ENCODE peak calls at places on chromosomes 11 and 22, in four cellular contexts. One of them, this sample, is unnamed.
A peak's percentile ranks its signal among the peaks of the same experiment; 100 is the strongest.

GRCh38 chr11:46127150-46127638 is 5.9 kb upstream of the PHF21A start:
- DNase-seq in H1: no peak
- DNase-seq in IMR-90: peak; percentile 49
- DNase-seq in K562: peak; percentile 64
- DNase-seq in this sample: no peak

GRCh38 chr11:132866783-132867545 is 665.3 kb downstream of the OPCML start:
- DNase-seq in H1: no peak
- DNase-seq in IMR-90: peak; percentile 37
- DNase-seq in K562: no peak
- DNase-seq in this sample: no peak

GRCh38 chr22:48675828-48676145 is 1151.9 kb downstream of the BRD1 start:
- DNase-seq in IMR-90: no peak
- DNase-seq in K562: no peak
- DNase-seq in H1: no peak
- DNase-seq in this sample: no peak

GRCh38 chr11:133946541-133947297 is 10.0 kb downstream of the IGSF9B start:
- DNase-seq in H1: no peak
- DNase-seq in IMR-90: no peak
- DNase-seq in K562: no peak
- DNase-seq in this sample: no peak

GRCh38 chr22:42993651-42994275 is 21.2 kb downstream of the PACSIN2 start:
- DNase-seq in IMR-90: peak; percentile 60
- DNase-seq in K562: no peak
- DNase-seq in H1: no peak
- DNase-seq in this sample: no peak

GRCh38 chr11:58957922-58958321 is 18.6 kb downstream of the GLYATL1 start:
- DNase-seq in IMR-90: no peak
- DNase-seq in K562: peak; percentile 12
- DNase-seq in H1: no peak
- DNase-seq in this sample: no peak

GRCh38 chr11:17595526-17596309 is 48.7 kb downstream of the OTOG start:
- DNase-seq in H1: peak; percentile 30
- DNase-seq in K562: no peak
- DNase-seq in IMR-90: no peak
- DNase-seq in this sample: no peak

GRCh38 chr11:107898270-107898669 is 30.0 kb upstream of the RAB39A start:
- DNase-seq in K562: peak; percentile 11
- DNase-seq in H1: no peak
- DNase-seq in IMR-90: peak; percentile 63
- DNase-seq in this sample: peak; percentile 24

GRCh38 chr11:11706022-11706421 is 84.2 kb upstream of the GALNT18 start:
- DNase-seq in H1: no peak
- DNase-seq in K562: no peak
- DNase-seq in IMR-90: no peak
- DNase-seq in this sample: no peak

GRCh38 chr11:2273771-2274170 is 3.4 kb upstream of the ASCL2 start:
- DNase-seq in K562: no peak
- DNase-seq in IMR-90: no peak
- DNase-seq in H1: no peak
- DNase-seq in this sample: no peak

GRCh38 chr22:20977516-20978170 is 4.5 kb upstream of the LZTR1 start:
- DNase-seq in IMR-90: no peak
- DNase-seq in H1: no peak
- DNase-seq in K562: no peak
- DNase-seq in this sample: no peak

GRCh38 chr11:71498091-71498490 is 29.0 kb upstream of the KRTAP5-7 start:
- DNase-seq in IMR-90: no peak
- DNase-seq in H1: peak; percentile 20
- DNase-seq in K562: no peak
- DNase-seq in this sample: no peak

GRCh38 chr11:134366279-134366678 is 34.5 kb downstream of the GLB1L2 start:
- DNase-seq in K562: no peak
- DNase-seq in H1: no peak
- DNase-seq in IMR-90: no peak
- DNase-seq in this sample: no peak

GRCh38 chr11:22430286-22430685 is 92.1 kb downstream of the SLC17A6 start:
- DNase-seq in K562: no peak
- DNase-seq in IMR-90: no peak
- DNase-seq in H1: no peak
- DNase-seq in this sample: no peak

GRCh38 chr22:50274311-50274710 is 4.1 kb upstream of the MAPK11 start:
- DNase-seq in K562: peak; percentile 31
- DNase-seq in H1: no peak
- DNase-seq in IMR-90: peak; percentile 54
- DNase-seq in this sample: no peak

GRCh38 chr22:50547231-50547851 is 1.6 kb downstream of the KLHDC7B start:
- DNase-seq in IMR-90: no peak
- DNase-seq in K562: peak; percentile 45
- DNase-seq in H1: no peak
- DNase-seq in this sample: no peak

GRCh38 chr11:79953629-79954028 is 512.8 kb upstream of the TENM4 start:
- DNase-seq in K562: no peak
- DNase-seq in H1: no peak
- DNase-seq in IMR-90: no peak
- DNase-seq in this sample: no peak

GRCh38 chr22:27474112-27474571 is 327.4 kb downstream of the MN1 start:
- DNase-seq in K562: no peak
- DNase-seq in H1: no peak
- DNase-seq in IMR-90: no peak
- DNase-seq in this sample: no peak

GRCh38 chr11:67662806-67663514 is 11.5 kb downstream of the ALDH3B2 start:
- DNase-seq in H1: no peak
- DNase-seq in IMR-90: no peak
- DNase-seq in K562: no peak
- DNase-seq in this sample: no peak

GRCh38 chr11:1198766-1199688 is 23.8 kb upstream of the MUC5B start:
- DNase-seq in IMR-90: no peak
- DNase-seq in H1: no peak
- DNase-seq in K562: no peak
- DNase-seq in this sample: no peak

GRCh38 chr11:37978647-37979046 is 1380.6 kb upstream of the RAG2 start:
- DNase-seq in H1: no peak
- DNase-seq in IMR-90: no peak
- DNase-seq in K562: no peak
- DNase-seq in this sample: no peak

GRCh38 chr22:33000342-33001280 is 57.6 kb downstream of the SYN3 start:
- DNase-seq in H1: peak; percentile 92
- DNase-seq in K562: peak; percentile 50
- DNase-seq in IMR-90: peak; percentile 32
- DNase-seq in this sample: no peak

GRCh38 chr11:122399375-122399774 is 256.1 kb upstream of the UBASH3B start:
- DNase-seq in IMR-90: no peak
- DNase-seq in H1: no peak
- DNase-seq in K562: no peak
- DNase-seq in this sample: peak; percentile 48

GRCh38 chr11:35247428-35247827 is 108.5 kb downstream of the CD44 start:
- DNase-seq in H1: no peak
- DNase-seq in IMR-90: no peak
- DNase-seq in K562: no peak
- DNase-seq in this sample: no peak

GRCh38 chr11:65418431-65418680 is 4.2 kb upstream of the NEAT1 start:
- DNase-seq in K562: no peak
- DNase-seq in IMR-90: no peak
- DNase-seq in H1: no peak
- DNase-seq in this sample: no peak

GRCh38 chr11:112185883-112186282 is 10.6 kb downstream of the BCO2 start:
- DNase-seq in IMR-90: no peak
- DNase-seq in H1: no peak
- DNase-seq in K562: no peak
- DNase-seq in this sample: no peak

GRCh38 chr11:2507945-2508749 is 63.3 kb downstream of the KCNQ1 start:
- DNase-seq in K562: peak; percentile 1
- DNase-seq in IMR-90: no peak
- DNase-seq in H1: no peak
- DNase-seq in this sample: no peak

GRCh38 chr11:128324531-128325141 is 262.7 kb downstream of the ETS1 start:
- DNase-seq in H1: no peak
- DNase-seq in K562: no peak
- DNase-seq in IMR-90: no peak
- DNase-seq in this sample: no peak

GRCh38 chr22:35399114-35399677 is 744 bp upstream of the MCM5 start:
- DNase-seq in H1: no peak
- DNase-seq in K562: no peak
- DNase-seq in IMR-90: no peak
- DNase-seq in this sample: no peak

GRCh38 chr11:64924910-64925284 is 408 bp downstream of the PPP2R5B start:
- DNase-seq in K562: peak; percentile 55
- DNase-seq in H1: peak; percentile 61
- DNase-seq in IMR-90: no peak
- DNase-seq in this sample: no peak

GRCh38 chr11:14973621-14974020 is 1.5 kb upstream of the CALCA start:
- DNase-seq in H1: peak; percentile 63
- DNase-seq in K562: no peak
- DNase-seq in IMR-90: peak; percentile 4
- DNase-seq in this sample: no peak
- TF ChIP-seq CHD1 in H1: no peak
- TF ChIP-seq CHD1 in K562: no peak
- TF ChIP-seq CHD1 in IMR-90: no peak
- TF ChIP-seq CHD1 in this sample: no peak

GRCh38 chr11:116375221-116375620 is 397.6 kb downstream of the BUD13 start:
- DNase-seq in IMR-90: no peak
- DNase-seq in H1: no peak
- DNase-seq in K562: no peak
- DNase-seq in this sample: no peak

GRCh38 chr11:116376054-116376453 is 396.7 kb downstream of the BUD13 start:
- DNase-seq in IMR-90: no peak
- DNase-seq in K562: no peak
- DNase-seq in H1: no peak
- DNase-seq in this sample: no peak

GRCh38 chr11:116374085-116374484 is 398.7 kb downstream of the BUD13 start:
- DNase-seq in K562: no peak
- DNase-seq in H1: no peak
- DNase-seq in IMR-90: no peak
- DNase-seq in this sample: no peak

GRCh38 chr11:116379185-116379828 is 393.5 kb downstream of the BUD13 start:
- DNase-seq in H1: peak; percentile 81
- DNase-seq in K562: peak; percentile 43
- DNase-seq in IMR-90: peak; percentile 14
- DNase-seq in this sample: no peak

DNA sequence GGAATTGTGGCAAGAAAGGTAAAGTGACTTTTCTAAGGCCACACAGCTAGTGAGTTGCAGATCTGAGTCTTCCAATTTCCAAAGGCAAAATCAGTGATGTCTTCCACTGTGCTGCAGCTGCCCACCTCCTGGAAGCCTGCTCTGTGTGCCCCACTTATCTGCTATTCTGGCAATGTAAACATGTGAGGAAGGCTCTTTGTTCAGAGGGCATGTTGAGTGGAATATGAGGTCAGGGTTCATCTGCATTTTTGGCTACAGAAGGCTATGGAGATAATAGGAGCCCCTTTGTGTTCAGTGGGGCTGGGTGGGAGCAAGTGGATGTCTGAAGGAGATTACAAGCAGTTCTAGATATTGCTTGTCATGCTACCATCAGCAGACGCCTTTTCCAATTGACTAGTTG is 396.2 kb downstream of the BUD13 start:
- DNase-seq in H1: no peak
- DNase-seq in IMR-90: no peak
- DNase-seq in K562: no peak
- DNase-seq in this sample: no peak
- TF ChIP-seq CHD1 in H1: no peak
- TF ChIP-seq CHD1 in IMR-90: no peak
- TF ChIP-seq CHD1 in K562: no peak
- TF ChIP-seq CHD1 in this sample: no peak

GRCh38 chr11:57347336-57347735 is 9.2 kb downstream of the P2RX3 start:
- DNase-seq in H1: no peak
- DNase-seq in IMR-90: no peak
- DNase-seq in K562: no peak
- DNase-seq in this sample: no peak

GRCh38 chr11:57348052-57348451 is 9.9 kb downstream of the P2RX3 start:
- DNase-seq in H1: no peak
- DNase-seq in IMR-90: no peak
- DNase-seq in K562: no peak
- DNase-seq in this sample: no peak

GRCh38 chr11:57343825-57344224 is 5.7 kb downstream of the P2RX3 start:
- DNase-seq in IMR-90: no peak
- DNase-seq in K562: no peak
- DNase-seq in H1: no peak
- DNase-seq in this sample: no peak

GRCh38 chr11:57344826-57345225 is 6.7 kb downstream of the P2RX3 start:
- DNase-seq in IMR-90: no peak
- DNase-seq in H1: no peak
- DNase-seq in K562: no peak
- DNase-seq in this sample: no peak

GRCh38 chr11:57345555-57346151 is 7.5 kb downstream of the P2RX3 start:
- DNase-seq in H1: peak; percentile 85
- DNase-seq in IMR-90: peak; percentile 64
- DNase-seq in K562: peak; percentile 80
- DNase-seq in this sample: no peak
- TF ChIP-seq CHD1 in H1: no peak
- TF ChIP-seq CHD1 in IMR-90: no peak
- TF ChIP-seq CHD1 in K562: no peak
- TF ChIP-seq CHD1 in this sample: no peak

GRCh38 chr11:9861860-9862725 is 198.2 kb downstream of the SWAP70 start:
- DNase-seq in IMR-90: peak; percentile 75
- DNase-seq in H1: peak; percentile 67
- DNase-seq in K562: peak; percentile 59
- DNase-seq in this sample: peak; percentile 31

GRCh38 chr11:9862981-9863380 is 199.1 kb downstream of the SWAP70 start:
- DNase-seq in IMR-90: no peak
- DNase-seq in H1: no peak
- DNase-seq in K562: no peak
- DNase-seq in this sample: no peak

GRCh38 chr11:9858822-9859221 is 194.9 kb downstream of the SWAP70 start:
- DNase-seq in K562: no peak
- DNase-seq in H1: no peak
- DNase-seq in IMR-90: peak; percentile 50
- DNase-seq in this sample: no peak

GRCh38 chr11:9858218-9858617 is 194.3 kb downstream of the SWAP70 start:
- DNase-seq in K562: no peak
- DNase-seq in IMR-90: no peak
- DNase-seq in H1: no peak
- DNase-seq in this sample: no peak

DNA sequence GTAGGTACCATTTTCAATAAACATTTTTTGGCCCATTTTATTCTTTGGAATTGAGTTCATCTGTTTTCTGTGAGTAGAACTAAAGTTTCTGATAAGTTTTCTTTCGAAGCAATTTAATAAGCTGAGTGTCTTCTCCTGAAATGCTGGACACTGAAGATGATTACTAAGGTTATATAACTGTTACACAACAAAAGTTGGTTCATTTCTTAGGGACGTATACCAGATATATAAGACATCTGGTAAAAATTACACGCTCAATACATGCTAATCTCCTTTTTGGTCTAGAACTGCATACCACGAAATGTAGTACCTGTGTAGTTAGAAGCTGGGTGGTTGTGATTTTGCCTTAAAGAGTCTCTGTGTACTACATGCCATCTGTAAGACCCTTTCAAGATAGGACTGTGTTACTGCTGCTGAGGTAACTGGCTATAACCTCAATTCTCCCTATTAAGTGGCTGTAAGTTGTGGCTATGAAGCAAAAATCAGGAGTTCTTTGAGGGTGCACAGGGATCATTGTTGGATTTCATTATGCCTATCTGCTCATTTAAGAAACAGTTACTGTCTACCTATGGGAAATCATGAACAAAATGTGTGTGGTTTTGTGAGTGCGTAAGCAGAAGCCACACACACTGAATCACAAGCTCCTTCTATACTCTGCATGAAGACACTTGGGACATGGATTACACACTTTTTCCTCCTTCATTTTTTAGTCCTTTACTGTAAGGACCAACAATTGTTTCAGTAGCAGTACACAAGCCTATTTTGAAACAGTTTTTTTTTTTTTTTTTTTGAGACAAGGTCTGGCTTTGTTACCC is 195.8 kb downstream of the SWAP70 start:
- DNase-seq in IMR-90: peak; percentile 62
- DNase-seq in K562: no peak
- DNase-seq in H1: no peak
- DNase-seq in this sample: no peak
- TF ChIP-seq CHD1 in IMR-90: no peak
- TF ChIP-seq CHD1 in K562: no peak
- TF ChIP-seq CHD1 in H1: no peak
- TF ChIP-seq CHD1 in this sample: no peak